ENCODE peak calls at places on chromosomes 12 and 14, in seven cellular contexts. M is heart left ventricle; D is EL; S is aorta; Z is MM.1S; E is HTR-8/SVneo; B is naive thymus-derived CD8-positive, alpha-beta T cell. F is an unnamed sample.

GRCh38 chr12:6620137-6620884 is 13.1 kb upstream of the CHD4 start:
- DNase-seq in M (no peak), D (no peak), S (peak; percentile 72), Z (no peak), E (no peak), B (peak; percentile 32), F (peak; percentile 95)

GRCh38 chr12:27780612-27781408 is 774 bp upstream of the MANSC4 start:
- DNase-seq in M (peak; percentile 21), D (peak; percentile 74), S (peak; percentile 54), Z (peak; percentile 55), E (peak; percentile 43), B (no peak), F (peak; percentile 60)

GRCh38 chr12:25615119-25615518 is 62.0 kb upstream of the LMNTD1 start:
- DNase-seq in M (no peak), D (peak; percentile 84), S (peak; percentile 63), Z (no peak), E (peak; percentile 24), B (no peak), F (no peak)

GRCh38 chr14:76765461-76765931 is 4.2 kb downstream of the VASH1 start:
- DNase-seq in M (no peak), D (no peak), S (no peak), Z (no peak), E (no peak), B (no peak), F (no peak)

GRCh38 chr14:67738740-67739504 is 37.2 kb downstream of the RDH12 start:
- DNase-seq in M (peak; percentile 61), D (peak; percentile 94), S (peak; percentile 70), Z (no peak), E (peak; percentile 89), B (no peak), F (no peak)

GRCh38 chr14:93009471-93010117 is 86.6 kb downstream of the CHGA start:
- DNase-seq in M (no peak), D (no peak), S (no peak), Z (no peak), E (no peak), B (no peak), F (no peak)

GRCh38 chr14:62269204-62269603 is 507.0 kb downstream of the SNAPC1 start:
- DNase-seq in M (no peak), D (peak; percentile 20), S (no peak), Z (no peak), E (no peak), B (no peak), F (no peak)

GRCh38 chr12:2347137-2347843 is 294.5 kb downstream of the CACNA1C start:
- DNase-seq in M (no peak), D (peak; percentile 31), S (no peak), Z (no peak), E (no peak), B (no peak), F (no peak)

GRCh38 chr14:77043984-77044485 is 15.5 kb upstream of the IRF2BPL start:
- DNase-seq in M (no peak), D (no peak), S (peak; percentile 42), Z (no peak), E (no peak), B (no peak), F (no peak)

GRCh38 chr14:104252256-104253215 is 114.1 kb downstream of the KIF26A start:
- DNase-seq in M (no peak), D (no peak), S (no peak), Z (no peak), E (no peak), B (no peak), F (no peak)

GRCh38 chr12:3299929-3300832 is 190.8 kb upstream of the PRMT8 start:
- DNase-seq in M (peak; percentile 89), D (peak; percentile 97), S (peak; percentile 91), Z (peak; percentile 86), E (peak; percentile 92), B (peak; percentile 64), F (peak; percentile 96)

GRCh38 chr14:102187583-102188001 is 47.9 kb downstream of the WDR20 start:
- DNase-seq in M (no peak), D (no peak), S (no peak), Z (no peak), E (no peak), B (no peak), F (no peak)

GRCh38 chr14:22390824-22391461 is 198.1 kb downstream of the DAD1 start:
- DNase-seq in M (no peak), D (no peak), S (no peak), Z (no peak), E (no peak), B (no peak), F (no peak)

GRCh38 chr14:76938092-76938500 is 90.4 kb downstream of the IRF2BPL start:
- DNase-seq in M (no peak), D (peak; percentile 59), S (no peak), Z (no peak), E (no peak), B (no peak), F (no peak)

GRCh38 chr14:61812347-61813100 is 50.3 kb downstream of the SNAPC1 start:
- DNase-seq in M (no peak), D (peak; percentile 15), S (no peak), Z (no peak), E (peak; percentile 79), B (no peak), F (peak; percentile 73)

GRCh38 chr12:28237423-28237822 is 47.2 kb downstream of the CCDC91 start:
- DNase-seq in M (no peak), D (peak; percentile 9), S (no peak), Z (no peak), E (no peak), B (no peak), F (peak; percentile 60)

GRCh38 chr14:25178255-25178654 is 128.3 kb upstream of the STXBP6 start:
- DNase-seq in M (no peak), D (no peak), S (no peak), Z (no peak), E (no peak), B (no peak), F (no peak)

GRCh38 chr12:15962760-15963159 is 51.6 kb downstream of the DERA start:
- DNase-seq in M (no peak), D (peak; percentile 21), S (no peak), Z (no peak), E (no peak), B (no peak), F (no peak)

GRCh38 chr14:76467843-76468242 is 91.9 kb downstream of the ESRRB start:
- DNase-seq in M (no peak), D (no peak), S (no peak), Z (no peak), E (no peak), B (no peak), F (no peak)

GRCh38 chr12:131067993-131068942 is 114.6 kb downstream of the ADGRD1 start:
- DNase-seq in M (peak; percentile 17), D (no peak), S (peak; percentile 45), Z (no peak), E (no peak), B (no peak), F (no peak)

GRCh38 chr12:7395950-7396349 is 48.0 kb downstream of the CD163L1 start:
- DNase-seq in M (no peak), D (peak; percentile 54), S (no peak), Z (no peak), E (no peak), B (no peak), F (no peak)

GRCh38 chr12:38892090-38892786 is 13.2 kb downstream of the CPNE8 start:
- DNase-seq in M (no peak), D (no peak), S (no peak), Z (no peak), E (no peak), B (no peak), F (no peak)

GRCh38 chr14:93073833-93074769 is 41.6 kb downstream of the ITPK1 start:
- DNase-seq in M (peak; percentile 52), D (peak; percentile 31), S (peak; percentile 73), Z (no peak), E (no peak), B (no peak), F (no peak)

GRCh38 chr12:46617167-46617566 is 208.6 kb downstream of the SLC38A4 start:
- DNase-seq in M (peak; percentile 52), D (peak; percentile 12), S (no peak), Z (peak; percentile 21), E (no peak), B (no peak), F (no peak)

GRCh38 chr14:49659526-49660455 is 24.7 kb upstream of the DNAAF2 start:
- DNase-seq in M (no peak), D (no peak), S (no peak), Z (no peak), E (no peak), B (no peak), F (no peak)

GRCh38 chr12:109696485-109697269 is 16.9 kb upstream of the FAM222A start:
- DNase-seq in M (no peak), D (peak; percentile 51), S (no peak), Z (no peak), E (no peak), B (no peak), F (no peak)

GRCh38 chr14:61381589-61381988 is 60.2 kb downstream of the PRKCH start:
- DNase-seq in M (no peak), D (no peak), S (no peak), Z (no peak), E (no peak), B (no peak), F (no peak)